ENCODE peak calls at places on chromosome 11, in nine cellular contexts. R is GM23248; O is stimulated activated CD8-positive, alpha-beta memory T cell treated with anti-CD3 and anti-CD28 coated beads, Interleukin-12 subunit alpha, Interleukin-12 subunit beta, amount 100 ng/mL, for 1 hour; Z is lung; L is fibroblast of mammary gland; P is hepatic stellate cell; Q is iPS-NIHi11; I is right lobe of liver; X is activated B cell treated with CpG ODN at 0.5 μM for 24 hours. E is an unnamed sample.

GRCh38 chr11:114400222-114400973 is at the start of the genes C11orf71 and RBM7:
- DNase-seq in P (peak), Z (peak), R (peak), X (peak), O (peak), Q (peak), L (peak), I (peak), E (peak)

GRCh38 chr11:110711776-110712642 is at the start of gene ARHGAP20:
- DNase-seq in X (peak), R (peak), Q (peak), P (peak), Z (peak), I (peak), O (no peak), L (peak), E (no peak)

GRCh38 chr11:47314992-47315391 is 37.5 kb downstream of the MYBPC3 start:
- DNase-seq in I (no peak), O (no peak), X (no peak), L (peak), Z (no peak), R (peak), P (peak), Q (no peak), E (no peak)

GRCh38 chr11:17333799-17334586 is 17.6 kb upstream of the NCR3LG1 start:
- DNase-seq in R (no peak), X (no peak), L (no peak), I (no peak), P (no peak), Z (no peak), O (no peak), Q (no peak), E (peak)

GRCh38 chr11:16605440-16605970 is 132.9 kb upstream of the C11orf58 start:
- DNase-seq in L (no peak), O (no peak), Z (no peak), X (no peak), Q (peak), R (peak), I (peak), P (peak), E (no peak)

GRCh38 chr11:126781942-126782341 is 218.6 kb downstream of the KIRREL3 start:
- DNase-seq in R (no peak), P (no peak), O (no peak), X (no peak), I (no peak), Z (no peak), Q (peak), L (no peak), E (no peak)

GRCh38 chr11:44568706-44569473 is 3.4 kb downstream of the CD82 start:
- DNase-seq in X (peak), I (peak), R (peak), O (peak), P (peak), L (peak), Q (no peak), Z (peak), E (peak)

GRCh38 chr11:65391007-65391406 is 4.6 kb downstream of the FRMD8 start:
- DNase-seq in P (peak), R (peak), I (no peak), O (no peak), L (peak), Q (peak), Z (no peak), X (no peak), E (no peak)

GRCh38 chr11:109275931-109276330 is 146.1 kb upstream of the C11orf87 start:
- DNase-seq in X (no peak), Z (no peak), L (no peak), R (no peak), O (no peak), I (no peak), Q (no peak), P (no peak), E (no peak)

E was measured in activated gamma-delta T cell treated with anti-CD3 and anti-CD28 coated beads, Interleukin-2, amount 50 U/mL, for 16 hours.